ENCODE peak calls at places on chromosomes 1 and 21, in eight cellular contexts. O is adrenal gland, A is spleen, I is stomach, G is colonic mucosa, Y is IMR-90, R is body of pancreas, P is PC-3. Q is an unnamed sample. For H3K27me3, the result is how much of the 10 kb centered on the place peaks cover.

GRCh38 chr1:231705860-231706553 is 79.4 kb downstream of the DISC1 start:
- DNase-seq in R (no peak), G (no peak), Y (no peak), A (no peak), P (no peak), I (no peak), O (peak), Q (no peak)

GRCh38 chr1:14949836-14950674 is 203.5 kb upstream of the TMEM51 start:
- DNase-seq in I (no peak), P (no peak), G (no peak), Y (no peak), A (no peak), R (no peak), O (no peak), Q (no peak)

GRCh38 chr1:156860639-156861423 is at the start of gene NTRK1:
- DNase-seq in G (peak), P (peak), A (no peak), O (peak), R (no peak), Y (no peak), I (peak), Q (no peak)

GRCh38 chr21:32916522-32917099 is 109.1 kb upstream of the OLIG2 start:
- DNase-seq in G (no peak), R (no peak), P (peak), Y (no peak), I (no peak), O (no peak), A (no peak), Q (no peak)

GRCh38 chr1:232515706-232516105 is 114.2 kb downstream of the SIPA1L2 start:
- DNase-seq in I (no peak), R (no peak), G (no peak), Y (no peak), A (no peak), O (no peak), P (no peak), Q (no peak)

GRCh38 chr1:222081859-222082258 is 340.0 kb upstream of the DUSP10 start:
- DNase-seq in P (no peak), O (no peak), G (no peak), Y (peak), I (no peak), A (no peak), R (no peak), Q (no peak)

GRCh38 chr1:225815526-225816178 is 5.7 kb downstream of the EPHX1 start:
- DNase-seq in A (no peak), P (no peak), Y (no peak), O (no peak), R (no peak), G (no peak), I (no peak), Q (no peak)

GRCh38 chr1:202664083-202664482 is 46.2 kb downstream of the SYT2 start:
- DNase-seq in R (no peak), P (peak), Y (peak), O (no peak), G (no peak), I (no peak), A (no peak), Q (peak)

GRCh38 chr1:87344231-87344630 is 15.6 kb downstream of the LMO4 start:
- DNase-seq in G (no peak), P (no peak), Y (no peak), A (no peak), R (no peak), O (no peak), I (no peak), Q (no peak)

GRCh38 chr1:231934797-231935196 is 308.2 kb downstream of the DISC1 start:
- DNase-seq in G (peak), A (no peak), O (no peak), I (no peak), P (peak), R (no peak), Y (peak), Q (no peak)

GRCh38 chr1:155966750-155967149 is 11.6 kb downstream of the ARHGEF2 start:
- DNase-seq in Y (no peak), I (no peak), R (no peak), P (no peak), O (no peak), A (no peak), G (no peak), Q (no peak)

GRCh38 chr1:206060840-206061239 is 7.9 kb downstream of the RHEX start:
- DNase-seq in P (no peak), R (no peak), A (no peak), O (no peak), I (no peak), Y (no peak), G (no peak), Q (no peak)

GRCh38 chr1:154414606-154415005 is 9.5 kb downstream of the IL6R start:
- DNase-seq in R (no peak), A (no peak), O (peak), P (no peak), G (no peak), Y (no peak), I (peak), Q (no peak)

GRCh38 chr1:246302251-246302625 is 204.8 kb downstream of the SMYD3 start:
- DNase-seq in O (no peak), R (no peak), G (no peak), A (no peak), I (no peak), Y (peak), P (no peak), Q (no peak)

GRCh38 chr1:212621830-212622315 is 13.3 kb downstream of the ATF3 start:
- DNase-seq in R (no peak), A (no peak), G (no peak), P (no peak), I (no peak), O (no peak), Y (no peak), Q (no peak)

GRCh38 chr1:195714248-195714647 is 894.0 kb downstream of the KCNT2 start:
- DNase-seq in A (no peak), O (no peak), R (no peak), P (peak), I (no peak), G (no peak), Y (peak), Q (no peak)

GRCh38 chr1:113041569-113042335 is 31.2 kb upstream of the LRIG2 start:
- DNase-seq in P (no peak), O (no peak), I (no peak), R (no peak), G (no peak), A (no peak), Y (no peak), Q (no peak)

GRCh38 chr1:147171399-147172167 is 687 bp downstream of the PRKAB2 start:
- DNase-seq in I (no peak), A (no peak), O (peak), Y (no peak), P (peak), R (peak), G (no peak), Q (no peak)

GRCh38 chr21:34988139-34988538 is 61.0 kb downstream of the RUNX1 start:
- DNase-seq in I (no peak), Y (no peak), G (no peak), A (no peak), P (no peak), R (no peak), O (no peak), Q (no peak)

GRCh38 chr1:92792340-92792782 is 7.5 kb upstream of the EVI5 start:
- DNase-seq in O (no peak), I (no peak), G (no peak), A (no peak), Y (no peak), P (no peak), R (no peak), Q (no peak)

GRCh38 chr1:2353215-2353906 is 38.0 kb downstream of the MORN1 start:
- DNase-seq in I (no peak), R (no peak), P (no peak), Y (no peak), G (no peak), O (no peak), A (peak), Q (no peak)

GRCh38 chr1:205396972-205397616 is 24.8 kb downstream of the LEMD1 start:
- DNase-seq in G (peak), R (peak), O (peak), Y (peak), I (no peak), A (no peak), P (peak), Q (peak)

GRCh38 chr1:84712288-84712874 is 22.1 kb upstream of the SSX2IP start:
- DNase-seq in P (peak), O (no peak), Y (peak), I (no peak), G (no peak), R (no peak), A (no peak), Q (peak)

GRCh38 chr1:246782120-246782900 is 58.1 kb downstream of the SCCPDH start:
- DNase-seq in G (no peak), Y (peak), O (peak), A (no peak), P (peak), I (no peak), R (no peak), Q (peak)

GRCh38 chr1:221723918-221724263 is 18.0 kb downstream of the DUSP10 start:
- DNase-seq in I (no peak), P (no peak), G (no peak), A (no peak), Y (peak), R (no peak), O (no peak), Q (no peak)

GRCh38 chr21:36692125-36692843 is 6.6 kb upstream of the SIM2 start:
- DNase-seq in Y (no peak), A (no peak), P (no peak), O (no peak), I (no peak), G (no peak), R (no peak), Q (no peak)
- H3K27me3 ChIP-seq in Y (half or more), A (half or more), P (under half), O (half or more), I (half or more), G (half or more), R (half or more), Q (half or more)

DNA sequence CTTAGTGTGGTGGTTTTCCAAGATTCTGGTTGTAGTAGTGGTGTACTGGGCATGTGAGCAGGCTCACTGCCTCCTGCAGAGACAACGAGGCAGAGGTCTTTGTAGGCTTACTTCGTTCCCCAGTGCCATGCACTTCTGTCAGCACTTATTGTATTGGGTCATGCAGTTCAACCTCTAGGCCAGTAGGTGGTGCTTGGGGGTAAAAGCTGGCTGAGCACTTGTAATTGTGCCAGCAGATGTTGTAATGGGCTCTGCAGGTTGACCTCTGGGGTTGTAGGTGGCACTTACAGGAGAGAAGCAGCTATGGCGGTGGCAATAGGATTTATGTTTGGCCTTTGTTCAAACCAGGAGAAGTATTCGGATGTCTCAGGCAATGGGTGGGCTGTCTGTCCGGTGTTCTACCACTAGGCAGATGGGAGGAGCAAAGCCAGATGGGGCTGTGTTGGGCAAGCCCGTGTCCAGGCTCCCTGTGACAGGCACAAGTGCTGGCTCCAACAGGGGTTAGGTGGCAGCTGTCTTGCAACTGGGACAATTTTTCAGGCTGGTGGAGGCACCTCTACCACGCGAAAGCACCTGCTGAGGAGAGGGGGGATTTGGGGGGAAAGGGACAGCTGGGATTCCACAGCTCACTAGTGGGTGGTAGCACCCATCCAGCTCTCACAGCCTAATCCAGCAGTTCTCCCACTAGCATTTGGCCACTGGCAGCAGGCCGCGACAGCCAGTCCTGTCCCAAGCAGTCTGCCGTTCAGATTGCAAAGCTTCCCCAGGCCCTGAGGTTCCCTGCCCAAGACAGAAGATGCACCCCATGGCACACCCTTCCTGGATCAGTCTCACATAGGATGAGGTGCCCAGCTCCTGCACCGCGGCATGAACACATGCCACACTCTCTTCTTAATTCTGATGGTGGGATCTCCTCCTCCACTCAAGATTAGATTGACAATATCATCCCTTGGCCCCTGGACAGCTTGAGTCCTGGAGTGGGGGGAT is 274.5 kb downstream of the CTH start:
- DNase-seq in P (peak), R (peak), O (peak), A (no peak), G (peak), I (peak), Y (peak), Q (peak)
- TF ChIP-seq CTCF in P (peak), R (peak), O (peak), A (peak), G (peak), I (no peak), Y (peak), Q (peak)

DNA sequence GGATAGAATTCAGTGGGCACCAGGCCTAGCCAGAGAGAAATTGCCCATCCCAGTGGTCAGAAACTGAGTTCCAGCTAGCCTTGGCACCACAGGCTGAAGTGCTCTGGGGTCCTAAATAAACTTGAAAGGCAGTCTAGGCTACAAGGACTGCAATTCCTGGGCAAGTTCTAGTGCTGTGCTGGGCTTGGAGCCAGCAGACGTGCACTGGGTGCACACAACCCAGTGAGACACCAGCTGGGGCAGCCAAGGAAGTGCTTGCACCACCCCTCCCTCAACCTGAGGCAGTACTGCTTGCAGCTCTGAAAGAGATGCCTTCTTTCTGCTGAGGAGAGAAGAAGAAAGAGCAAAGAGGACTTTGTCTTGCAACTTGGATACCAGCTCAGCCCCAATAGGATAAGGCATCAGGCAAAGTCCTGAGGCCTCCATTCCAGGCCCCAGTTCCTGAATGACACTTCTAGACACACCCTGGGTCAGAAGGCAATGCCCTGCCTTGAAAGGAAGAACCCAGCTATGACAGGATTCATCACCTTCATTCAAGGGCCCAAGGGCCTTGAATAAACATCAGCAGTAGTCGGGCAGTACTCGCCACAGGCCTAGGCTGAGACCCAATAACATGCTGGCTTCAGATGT is 55.1 kb downstream of the OVGP1 start:
- DNase-seq in P (no peak), R (no peak), O (no peak), G (no peak), Y (no peak), I (no peak), A (no peak), Q (no peak)
- H3K27me3 ChIP-seq in P (under half), R (under half), O (under half), G (under half), Y (under half), I (under half), A (under half), Q (under half)

DNA sequence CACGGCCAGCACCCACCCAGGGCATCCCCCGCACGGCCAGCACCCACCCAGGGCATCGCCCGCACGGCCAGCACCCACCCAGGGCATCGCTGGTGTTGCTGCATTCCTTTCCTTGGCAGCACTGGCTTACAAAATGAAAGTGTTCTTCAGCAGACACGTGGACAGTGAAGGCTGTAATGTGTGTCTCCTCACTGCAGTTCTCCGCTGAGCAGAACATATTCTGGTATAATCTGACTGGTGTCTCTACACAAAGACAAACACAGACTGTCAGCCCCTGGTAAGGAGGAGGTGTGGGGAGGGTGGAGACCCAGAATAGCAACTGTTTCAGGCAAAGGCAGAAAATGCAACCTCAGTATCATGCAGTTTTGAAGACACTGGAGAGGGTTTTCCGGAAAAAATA is 7.3 kb downstream of the LYPD8 start:
- DNase-seq in G (no peak), Y (no peak), R (no peak), I (no peak), O (no peak), A (no peak), P (no peak), Q (no peak)
- TF ChIP-seq CTCF in G (no peak), Y (no peak), R (no peak), I (no peak), O (no peak), A (no peak), P (no peak), Q (no peak)

DNA sequence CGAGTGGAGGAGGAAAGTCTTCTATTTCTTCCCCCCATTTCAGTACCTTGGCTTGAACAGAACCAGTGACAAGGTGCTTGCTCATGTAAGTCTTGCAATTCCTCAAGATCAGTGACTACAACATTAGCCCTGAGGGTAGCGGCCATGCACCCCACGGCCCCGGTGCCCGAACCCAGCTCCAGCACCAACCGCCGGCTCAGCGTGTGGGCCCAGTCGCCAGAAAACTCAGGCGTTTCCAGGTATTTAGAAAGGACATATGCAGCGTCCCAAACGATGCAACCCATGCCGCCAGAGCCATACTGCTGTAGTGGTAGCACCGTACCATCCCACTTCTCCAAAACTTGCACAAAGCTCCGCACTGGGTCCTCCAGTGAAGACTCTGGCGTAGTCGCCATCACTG is 11.2 kb upstream of the MANEAL start:
- DNase-seq in A (no peak), Y (no peak), R (no peak), G (no peak), P (no peak), O (no peak), I (no peak), Q (no peak)
- H3K27me3 ChIP-seq in A (half or more), Y (under half), R (under half), G (under half), P (under half), O (under half), I (under half), Q (under half)

GRCh38 chr1:91406773-91407389 is 2.2 kb upstream of the HFM1 start:
- DNase-seq in Y (no peak), A (no peak), O (no peak), R (no peak), P (peak), I (no peak), G (no peak), Q (no peak)
- TF ChIP-seq CTCF in Y (peak), A (no peak), O (no peak), R (no peak), P (peak), I (no peak), G (no peak), Q (peak)

DNA sequence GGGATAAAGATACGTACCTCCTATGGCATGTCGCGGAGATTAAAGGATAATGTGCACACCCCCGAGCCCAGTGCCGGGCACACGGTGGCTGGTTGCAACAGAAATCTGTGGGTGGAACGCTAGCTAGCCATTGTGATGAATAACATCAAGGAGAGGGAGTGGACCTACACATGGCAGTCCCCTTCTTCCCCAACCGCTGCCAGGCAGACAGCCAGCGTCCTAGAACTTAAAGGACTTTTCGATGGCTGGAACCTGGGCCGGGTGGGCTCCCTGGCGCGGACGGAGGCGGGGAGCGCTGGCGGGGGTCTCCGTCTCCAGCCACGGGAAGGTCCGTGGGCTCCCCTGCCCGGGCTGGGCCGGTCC is 334 bp upstream of the CACHD1 start:
- DNase-seq in O (peak), R (no peak), P (no peak), I (peak), G (no peak), A (no peak), Y (no peak), Q (no peak)
- H3K27me3 ChIP-seq in O (under half), R (under half), P (under half), I (under half), G (under half), A (half or more), Y (under half), Q (under half)

DNA sequence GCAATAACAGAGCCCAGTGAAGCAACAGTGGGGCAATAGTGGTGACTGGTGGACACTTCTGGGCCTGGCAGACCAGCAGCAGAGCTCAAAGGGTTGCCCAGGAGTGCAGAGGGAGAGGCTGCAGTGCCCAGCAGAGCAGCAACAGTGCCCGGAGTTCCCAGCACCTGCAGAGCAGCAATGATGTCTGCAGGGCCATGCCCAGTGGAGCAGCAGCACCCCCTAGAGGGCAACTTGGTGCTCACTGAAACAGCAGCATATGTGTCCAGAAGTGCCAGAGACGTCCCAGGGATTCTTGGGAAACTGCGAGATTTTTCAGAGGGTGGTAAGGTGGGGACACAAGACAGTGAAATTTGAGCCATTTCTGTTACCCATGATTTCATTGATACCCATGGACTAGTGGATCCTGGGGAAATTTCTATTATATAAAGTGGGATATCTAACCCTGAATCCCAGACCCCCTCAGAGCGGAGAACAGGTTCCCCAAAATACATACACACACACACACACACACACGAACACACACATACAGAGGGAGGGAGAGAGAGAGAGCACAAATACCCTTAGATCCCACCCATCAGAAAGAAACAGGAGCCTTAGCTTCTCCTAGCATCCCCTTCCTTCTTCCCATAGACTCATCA is 156.9 kb upstream of the GJB5 start:
- DNase-seq in R (peak), G (peak), P (peak), I (peak), Y (peak), A (peak), O (peak), Q (peak)
- TF ChIP-seq CTCF in R (peak), G (peak), P (peak), I (no peak), Y (peak), A (peak), O (peak), Q (peak)

GRCh38 chr1:109477821-109478220 is 5.9 kb upstream of the ATXN7L2 start:
- DNase-seq in R (no peak), Y (no peak), O (no peak), A (no peak), P (peak), G (no peak), I (no peak), Q (no peak)
- H3K27me3 ChIP-seq in R (under half), Y (under half), O (under half), A (under half), P (half or more), G (under half), I (under half), Q (under half)